ENCODE peak calls at places on chromosomes 11 and 22, in five cellular contexts. Y, P, H, Q and D are unnamed samples.

GRCh38 chr11:71355266-71355665 is 92.9 kb downstream of the DHCR7 start:
- DNase-seq in Y (no peak), H (no peak), Q (no peak), P (no peak), D (no peak)

GRCh38 chr11:80846979-80847378 is 1406.1 kb upstream of the TENM4 start:
- DNase-seq in Y (no peak), H (no peak), P (no peak), Q (no peak), D (no peak)

GRCh38 chr22:37232140-37232998 is 11.7 kb downstream of the RAC2 start:
- DNase-seq in P (no peak), Q (peak), H (no peak), Y (no peak), D (no peak)

GRCh38 chr11:13705710-13706109 is 37.2 kb downstream of the FAR1 start:
- DNase-seq in Q (no peak), Y (no peak), P (no peak), H (no peak), D (no peak)

GRCh38 chr11:68370211-68371111 is 58.1 kb downstream of the LRP5 start:
- DNase-seq in Y (no peak), P (no peak), Q (no peak), H (no peak), D (peak)

GRCh38 chr11:16418698-16419097 is 62.4 kb upstream of the SOX6 start:
- DNase-seq in H (no peak), P (no peak), Y (no peak), Q (no peak), D (no peak)

GRCh38 chr11:19079643-19080440 is 19.3 kb upstream of the MRGPRX2 start:
- DNase-seq in P (peak), H (peak), Q (no peak), Y (peak), D (no peak)

GRCh38 chr22:19892925-19893324 is 38.3 kb upstream of the GNB1L start:
- DNase-seq in Y (no peak), H (no peak), Q (no peak), P (no peak), D (no peak)

GRCh38 chr22:20246368-20247009 is 21.6 kb downstream of the RTN4R start:
- DNase-seq in Y (no peak), P (no peak), H (no peak), Q (no peak), D (no peak)

GRCh38 chr22:28904211-28904808 is 20.9 kb downstream of the ZNRF3 start:
- DNase-seq in Q (no peak), Y (no peak), H (no peak), P (peak), D (peak)

GRCh38 chr22:42943981-42944380 is 71.0 kb downstream of the PACSIN2 start:
- DNase-seq in H (no peak), Q (no peak), P (no peak), Y (no peak), D (no peak)

GRCh38 chr11:129637473-129637872 is 178.2 kb upstream of the TMEM45B start:
- DNase-seq in Y (no peak), Q (no peak), P (no peak), H (no peak), D (no peak)

GRCh38 chr22:45263790-45264269 is 20.9 kb upstream of the UPK3A start:
- DNase-seq in P (peak), Q (peak), Y (no peak), H (no peak), D (peak)

GRCh38 chr11:59173964-59174663 is 2.2 kb downstream of the DTX4 start:
- DNase-seq in Y (no peak), Q (no peak), P (peak), H (no peak), D (no peak)

GRCh38 chr22:43110927-43111623 is 525 bp downstream of the BIK start:
- DNase-seq in Y (no peak), P (peak), Q (peak), H (no peak), D (no peak)

GRCh38 chr11:9057888-9058287 is 33.5 kb downstream of the SCUBE2 start:
- DNase-seq in Y (no peak), H (no peak), P (no peak), Q (no peak), D (no peak)

GRCh38 chr11:59174664-59175033 is 2.7 kb downstream of the DTX4 start:
- DNase-seq in Y (no peak), H (no peak), P (no peak), Q (no peak), D (no peak)

GRCh38 chr22:44737414-44738346 is 14.7 kb upstream of the ARHGAP8 start:
- DNase-seq in H (no peak), Y (no peak), P (no peak), Q (no peak), D (no peak)

GRCh38 chr11:2210366-2211112 is 38.9 kb upstream of the TH start:
- DNase-seq in H (no peak), Y (no peak), Q (peak), P (peak), D (peak)

GRCh38 chr11:31995031-31995430 is 95.8 kb upstream of the RCN1 start:
- DNase-seq in Y (peak), H (no peak), P (no peak), Q (no peak), D (no peak)

GRCh38 chr11:73931039-73931645 is 19.7 kb upstream of the DNAJB13 start:
- DNase-seq in P (no peak), Q (peak), Y (peak), H (peak), D (no peak)

GRCh38 chr22:40413873-40414272 is 43.5 kb downstream of the SGSM3 start:
- DNase-seq in Y (no peak), P (no peak), Q (no peak), H (no peak), D (no peak)

GRCh38 chr22:29443861-29444431 is 5.6 kb downstream of the RFPL1 start:
- DNase-seq in P (no peak), Q (no peak), H (no peak), Y (no peak), D (peak)